ENCODE peak calls at places on chromosomes 5 and 9, in nine cellular contexts. X is adrenal gland, T is WTC11, R is colonic mucosa, G is activated B cell treated with CpG ODN at 0.5 μM for 24 hours, E is PC-3, U is cardiac fibroblast, I is fibroblast of lung, V is H1. C is an unnamed sample.
A peak's percentile ranks its signal among the peaks of the same experiment; 100 is the strongest.

GRCh38 chr5:59423021-59423420 is 470.5 kb downstream of the PDE4D start:
- DNase-seq in X (no peak), T (no peak), R (no peak), G (no peak), E (no peak), U (peak; percentile 75), I (peak; percentile 37), V (no peak), C (no peak)

GRCh38 chr5:73948720-73949119 is 322.7 kb downstream of the ARHGEF28 start:
- DNase-seq in X (no peak), T (no peak), R (no peak), G (no peak), E (no peak), U (peak; percentile 70), I (peak; percentile 69), V (no peak), C (no peak)

GRCh38 chr5:178590141-178590923 is at the start of gene COL23A1:
- DNase-seq in X (peak; percentile 26), T (peak; percentile 70), R (peak; percentile 36), G (no peak), E (peak; percentile 40), U (peak; percentile 47), I (peak; percentile 60), V (peak; percentile 83), C (no peak)

GRCh38 chr9:131096490-131097258 is at the start of gene AIF1L:
- DNase-seq in X (no peak), T (peak; percentile 93), R (peak; percentile 38), G (no peak), E (peak; percentile 62), U (no peak), I (no peak), V (peak; percentile 91), C (no peak)

GRCh38 chr5:169100735-169101075 is 200.2 kb downstream of the SLIT3 start:
- DNase-seq in X (no peak), T (no peak), R (no peak), G (no peak), E (peak; percentile 87), U (peak; percentile 38), I (peak; percentile 84), V (no peak), C (no peak)

GRCh38 chr5:149605998-149606721 is 24.9 kb downstream of the ARHGEF37 start:
- DNase-seq in X (peak; percentile 24), T (no peak), R (peak; percentile 81), G (no peak), E (peak; percentile 100), U (peak; percentile 95), I (peak; percentile 89), V (no peak), C (no peak)

GRCh38 chr9:113508111-113508749 is 44.7 kb downstream of the RGS3 start:
- DNase-seq in X (no peak), T (peak; percentile 70), R (peak; percentile 93), G (no peak), E (peak; percentile 32), U (no peak), I (no peak), V (peak; percentile 83), C (no peak)

GRCh38 chr5:78360674-78361225 is 333 bp downstream of the SCAMP1 start:
- DNase-seq in X (peak; percentile 40), T (no peak), R (peak; percentile 74), G (peak; percentile 55), E (no peak), U (no peak), I (no peak), V (peak; percentile 72), C (peak; percentile 87)

GRCh38 chr9:113477661-113478060 is 14.1 kb downstream of the RGS3 start:
- DNase-seq in X (no peak), T (no peak), R (no peak), G (no peak), E (no peak), U (no peak), I (no peak), V (no peak), C (peak; percentile 68)

GRCh38 chr9:4229252-4229651 is 70.6 kb downstream of the GLIS3 start:
- DNase-seq in X (no peak), T (no peak), R (no peak), G (no peak), E (no peak), U (no peak), I (no peak), V (no peak), C (no peak)

GRCh38 chr5:179271301-179271650 is 74.0 kb downstream of the ADAMTS2 start:
- DNase-seq in X (peak; percentile 25), T (peak; percentile 5), R (no peak), G (no peak), E (no peak), U (no peak), I (no peak), V (no peak), C (no peak)

GRCh38 chr5:143471666-143472411 is 68.4 kb upstream of the NR3C1 start:
- DNase-seq in X (no peak), T (no peak), R (no peak), G (no peak), E (no peak), U (no peak), I (peak; percentile 39), V (no peak), C (no peak)

GRCh38 chr5:171272996-171273970 is 35.8 kb upstream of the TLX3 start:
- DNase-seq in X (no peak), T (peak; percentile 41), R (no peak), G (no peak), E (peak; percentile 60), U (peak; percentile 54), I (peak; percentile 31), V (no peak), C (no peak)

GRCh38 chr5:179120951-179121666 is 60.9 kb downstream of the ZNF354C start:
- DNase-seq in X (no peak), T (no peak), R (peak; percentile 14), G (no peak), E (no peak), U (no peak), I (no peak), V (no peak), C (peak; percentile 84)

GRCh38 chr9:123102380-123103113 is 69.1 kb downstream of the GPR21 start:
- DNase-seq in X (no peak), T (no peak), R (no peak), G (no peak), E (peak; percentile 6), U (peak; percentile 18), I (peak; percentile 17), V (no peak), C (no peak)

GRCh38 chr5:14450055-14450524 is 131.5 kb upstream of the OTULINL start:
- DNase-seq in X (peak; percentile 43), T (no peak), R (no peak), G (no peak), E (no peak), U (peak; percentile 98), I (peak; percentile 98), V (no peak), C (no peak)

GRCh38 chr9:137878146-137878941 is 762 bp downstream of the CACNA1B start:
- DNase-seq in X (no peak), T (peak; percentile 90), R (no peak), G (peak; percentile 40), E (no peak), U (peak; percentile 8), I (peak; percentile 23), V (peak; percentile 95), C (no peak)

GRCh38 chr9:27714388-27714787 is 141.1 kb upstream of the C9orf72 start:
- DNase-seq in X (no peak), T (no peak), R (no peak), G (no peak), E (peak; percentile 7), U (no peak), I (no peak), V (no peak), C (no peak)
- TF ChIP-seq CTCF in X (no peak), T (peak; percentile 26), R (no peak), G (no peak), E (no peak), U (no peak), I (no peak), V (peak; percentile 14), C (no peak)

DNA sequence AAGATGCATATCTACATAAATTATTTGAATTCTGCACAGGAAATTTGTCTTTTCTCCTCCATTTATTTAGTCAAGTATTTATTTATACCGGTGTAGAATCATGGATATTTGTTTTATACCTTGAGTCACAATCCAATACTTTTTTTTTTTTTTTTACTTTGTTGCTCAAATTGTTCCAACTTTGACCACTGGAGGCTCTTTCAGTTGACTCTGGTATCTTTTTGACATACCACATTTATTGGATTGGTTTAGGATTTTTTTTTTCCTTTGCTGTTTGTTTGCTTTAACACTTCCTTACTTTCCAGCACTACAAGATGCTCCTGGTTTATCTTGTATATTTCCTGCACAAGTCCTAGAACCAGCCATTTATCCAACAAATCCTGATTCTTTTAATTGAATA is 543.1 kb upstream of the RIOK2 start:
- DNase-seq in X (no peak), T (no peak), R (no peak), G (no peak), E (peak; percentile 38), U (peak; percentile 20), I (no peak), V (no peak), C (no peak)
- TF ChIP-seq CTCF in X (no peak), T (no peak), R (no peak), G (no peak), E (peak; percentile 46), U (peak; percentile 48), I (peak; percentile 14), V (no peak), C (no peak)

GRCh38 chr5:139513852-139514485 is 31.4 kb upstream of the STING1 start:
- DNase-seq in X (no peak), T (no peak), R (no peak), G (no peak), E (no peak), U (no peak), I (no peak), V (no peak), C (no peak)

GRCh38 chr5:139517683-139518564 is 35.4 kb upstream of the STING1 start:
- DNase-seq in X (peak; percentile 89), T (peak; percentile 95), R (peak; percentile 94), G (peak; percentile 93), E (peak; percentile 94), U (peak; percentile 87), I (peak; percentile 76), V (peak; percentile 97), C (peak; percentile 98)

DNA sequence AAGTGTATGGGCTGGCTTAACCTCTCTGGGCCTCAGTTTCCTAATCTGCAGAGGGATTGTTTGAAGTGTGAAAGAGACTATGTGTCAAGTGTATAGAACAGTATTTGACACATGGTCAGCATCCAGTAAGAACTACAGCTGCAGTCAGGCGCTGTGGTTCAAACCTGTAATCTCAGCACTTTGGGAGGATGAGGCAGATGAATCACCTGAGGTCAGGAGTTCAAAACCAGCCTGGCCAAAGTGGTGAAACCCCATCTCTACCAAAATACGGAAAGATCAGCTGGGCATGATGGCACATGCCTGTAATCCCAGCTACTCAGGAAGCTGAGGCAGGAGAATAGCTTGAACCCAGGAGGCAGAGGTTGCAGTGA is 31.9 kb upstream of the STING1 start:
- DNase-seq in X (no peak), T (no peak), R (no peak), G (no peak), E (no peak), U (no peak), I (no peak), V (no peak), C (no peak)
- TF ChIP-seq CTCF in X (no peak), T (no peak), R (no peak), G (no peak), E (no peak), U (no peak), I (no peak), V (no peak), C (no peak)

GRCh38 chr5:152556779-152557178 is 151.7 kb upstream of the NMUR2 start:
- DNase-seq in X (no peak), T (no peak), R (no peak), G (no peak), E (no peak), U (no peak), I (no peak), V (no peak), C (no peak)

GRCh38 chr5:152560508-152561137 is 155.5 kb upstream of the NMUR2 start:
- DNase-seq in X (peak; percentile 60), T (peak; percentile 76), R (peak; percentile 33), G (no peak), E (peak; percentile 56), U (peak; percentile 72), I (peak; percentile 42), V (peak; percentile 78), C (no peak)
- TF ChIP-seq CTCF in X (peak; percentile 51), T (peak; percentile 71), R (peak; percentile 84), G (no peak), E (peak; percentile 87), U (peak; percentile 76), I (peak; percentile 60), V (peak; percentile 77), C (peak; percentile 76)

C was measured in osteocyte.